ENCODE peak calls at places on chromosomes 13 and 19, in six cellular contexts. O is psoas muscle; T is CD8-positive, alpha-beta memory T cell; H is PC-9; M is tibial artery; A is trophoblast cell. G is an unnamed sample.

GRCh38 chr13:77599351-77599750 is 63.8 kb downstream of the SCEL start:
- DNase-seq in O (no peak), T (no peak), H (no peak), M (no peak), A (no peak), G (no peak)

GRCh38 chr13:111394211-111394922 is 73.9 kb downstream of the TEX29 start:
- DNase-seq in O (no peak), T (no peak), H (no peak), M (peak; percentile 51), A (no peak), G (no peak)

GRCh38 chr19:10764340-10764894 is 46.5 kb downstream of the DNM2 start:
- DNase-seq in O (no peak), T (no peak), H (no peak), M (no peak), A (no peak), G (no peak)

GRCh38 chr13:70237131-70237530 is 128.9 kb upstream of the KLHL1 start:
- DNase-seq in O (no peak), T (no peak), H (no peak), M (no peak), A (peak; percentile 22), G (no peak)

GRCh38 chr13:32824061-32824460 is 192.2 kb upstream of the KL start:
- DNase-seq in O (no peak), T (no peak), H (no peak), M (no peak), A (peak; percentile 44), G (no peak)

GRCh38 chr19:10701955-10702307 is 692 bp downstream of the QTRT1 start:
- DNase-seq in O (no peak), T (no peak), H (no peak), M (no peak), A (no peak), G (no peak)

GRCh38 chr13:39777527-39778061 is 122.1 kb downstream of the COG6 start:
- DNase-seq in O (no peak), T (no peak), H (peak; percentile 21), M (no peak), A (peak; percentile 92), G (no peak)

GRCh38 chr13:29479716-29480492 is 115.6 kb downstream of the SLC7A1 start:
- DNase-seq in O (no peak), T (no peak), H (no peak), M (no peak), A (peak; percentile 39), G (no peak)

GRCh38 chr19:56270676-56271075 is 1.9 kb upstream of the EDDM13 start:
- DNase-seq in O (no peak), T (no peak), H (no peak), M (no peak), A (peak; percentile 27), G (no peak)

GRCh38 chr13:93268327-93269028 is 41.9 kb downstream of the GPC6 start:
- DNase-seq in O (no peak), T (no peak), H (no peak), M (no peak), A (no peak), G (no peak)
- H3K4me1 ChIP-seq in O (no peaks in the 10 kb centered on the region), T (no peaks in the 10 kb centered on the region), H (no peaks in the 10 kb centered on the region), M (peaks cover 11% of the 10 kb centered on the region), A (no peaks in the 10 kb centered on the region), G (no peaks in the 10 kb centered on the region)

GRCh38 chr13:99948907-99949656 is 22.5 kb downstream of the ZIC5 start:
- DNase-seq in O (no peak), T (no peak), H (no peak), M (peak; percentile 9), A (no peak), G (no peak)
- H3K27ac ChIP-seq in O (no peak overlapping the region), T (no peak overlapping the region), H (no peak overlapping the region), M (no peak overlapping the region), A (no peak overlapping the region), G (no peak overlapping the region)

DNA sequence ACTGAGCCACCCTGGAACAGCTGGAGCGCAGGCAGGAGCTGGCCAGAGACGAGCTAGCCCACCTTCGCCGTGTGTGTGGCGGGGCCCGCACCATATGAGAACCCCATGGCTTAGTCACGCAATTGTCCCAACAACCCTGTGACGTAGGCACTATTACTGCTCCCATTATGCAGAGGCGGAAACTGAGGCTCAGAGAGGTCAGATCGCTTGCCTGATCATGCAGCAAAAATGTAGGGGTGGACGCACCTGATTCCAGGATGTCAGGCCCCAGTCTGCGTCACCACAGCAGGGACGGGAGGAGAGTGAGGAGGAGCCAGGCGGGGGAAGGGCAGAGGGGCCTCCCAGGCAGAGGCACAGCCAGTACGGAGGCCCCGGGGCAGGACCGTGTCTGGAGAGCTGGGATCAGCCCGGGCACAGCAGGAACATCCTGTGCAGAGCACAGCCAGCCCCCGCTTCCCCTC is 16.8 kb downstream of the PIP5K1C start:
- DNase-seq in O (no peak), T (no peak), H (no peak), M (no peak), A (peak; percentile 96), G (no peak)
- H3K4me1 ChIP-seq in O (no peaks in the 10 kb centered on the region), T (peaks cover 14% of the 10 kb centered on the region), H (no peaks in the 10 kb centered on the region), M (peaks cover 69% of the 10 kb centered on the region), A (peaks cover 23% of the 10 kb centered on the region), G (peaks cover 31% of the 10 kb centered on the region)

GRCh38 chr19:6062961-6063575 is 47.2 kb downstream of the RFX2 start:
- DNase-seq in O (no peak), T (no peak), H (no peak), M (peak; percentile 59), A (no peak), G (peak; percentile 53)
- H3K27ac ChIP-seq in O (peak overlapping the region; percentile 58), T (no peak overlapping the region), H (no peak overlapping the region), M (peak overlapping the region; percentile 83), A (no peak overlapping the region), G (peak overlapping the region; percentile 91)

DNA sequence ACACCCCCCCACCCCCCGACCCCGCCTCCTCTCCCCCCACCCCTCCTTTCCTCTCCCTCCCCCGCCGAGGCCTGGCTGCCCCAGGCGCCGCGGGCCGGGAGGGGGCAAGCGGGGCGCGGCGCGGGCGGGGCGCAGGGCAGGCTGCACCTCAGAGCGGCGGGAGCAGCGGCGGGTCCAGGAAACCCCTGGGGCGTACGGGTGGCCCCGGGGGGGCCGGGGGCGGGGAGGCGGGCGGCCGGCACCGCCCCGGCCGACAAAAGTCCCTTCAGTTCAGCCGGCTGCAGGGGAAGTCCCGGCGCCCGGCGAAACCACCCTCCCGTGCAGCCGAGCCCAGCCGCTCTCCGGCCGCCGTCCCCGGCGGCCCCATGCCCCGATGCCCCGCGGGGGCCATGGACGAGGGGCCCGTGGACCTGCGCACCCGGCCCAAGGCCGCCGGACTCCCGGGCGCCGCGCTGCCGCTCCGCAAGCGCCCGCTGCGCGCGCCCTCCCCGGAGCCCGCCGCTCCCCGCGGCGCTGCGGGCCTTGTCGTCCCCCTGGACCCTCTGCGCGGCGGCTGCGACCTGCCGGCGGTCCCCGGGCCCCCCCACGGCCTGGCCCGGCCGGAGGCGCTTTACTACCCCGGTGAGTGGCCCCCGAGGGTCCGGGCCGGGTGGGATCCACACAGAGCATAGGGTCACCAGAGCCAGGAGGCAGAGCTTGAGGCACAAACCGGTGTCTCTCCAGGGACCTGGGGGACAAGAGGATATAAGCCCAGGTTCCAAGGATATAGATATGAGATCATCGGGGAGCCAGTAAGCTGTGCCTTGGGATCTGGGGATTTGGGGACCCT is at the start of gene BCL3:
- DNase-seq in O (peak; percentile 84), T (peak; percentile 74), H (peak; percentile 88), M (peak; percentile 85), A (peak; percentile 53), G (no peak)
- H3K4me1 ChIP-seq in O (peaks cover 42% of the 10 kb centered on the region), T (peaks cover 46% of the 10 kb centered on the region), H (peaks cover 65% of the 10 kb centered on the region), M (peaks cover 77% of the 10 kb centered on the region), A (peaks cover 9% of the 10 kb centered on the region), G (peaks cover 86% of the 10 kb centered on the region)

GRCh38 chr19:33194527-33194883 is 375 bp downstream of the LRP3 start:
- DNase-seq in O (no peak), T (no peak), H (no peak), M (no peak), A (peak; percentile 18), G (no peak)

GRCh38 chr19:33194884-33195710 is 967 bp downstream of the LRP3 start:
- DNase-seq in O (peak; percentile 56), T (no peak), H (no peak), M (no peak), A (peak; percentile 18), G (no peak)

GRCh38 chr19:33193864-33194362 is at the start of gene LRP3:
- DNase-seq in O (peak; percentile 54), T (no peak), H (no peak), M (no peak), A (peak; percentile 19), G (no peak)

GRCh38 chr19:33192010-33192409 is 2.1 kb upstream of the LRP3 start:
- DNase-seq in O (no peak), T (no peak), H (no peak), M (peak; percentile 57), A (no peak), G (no peak)

DNA sequence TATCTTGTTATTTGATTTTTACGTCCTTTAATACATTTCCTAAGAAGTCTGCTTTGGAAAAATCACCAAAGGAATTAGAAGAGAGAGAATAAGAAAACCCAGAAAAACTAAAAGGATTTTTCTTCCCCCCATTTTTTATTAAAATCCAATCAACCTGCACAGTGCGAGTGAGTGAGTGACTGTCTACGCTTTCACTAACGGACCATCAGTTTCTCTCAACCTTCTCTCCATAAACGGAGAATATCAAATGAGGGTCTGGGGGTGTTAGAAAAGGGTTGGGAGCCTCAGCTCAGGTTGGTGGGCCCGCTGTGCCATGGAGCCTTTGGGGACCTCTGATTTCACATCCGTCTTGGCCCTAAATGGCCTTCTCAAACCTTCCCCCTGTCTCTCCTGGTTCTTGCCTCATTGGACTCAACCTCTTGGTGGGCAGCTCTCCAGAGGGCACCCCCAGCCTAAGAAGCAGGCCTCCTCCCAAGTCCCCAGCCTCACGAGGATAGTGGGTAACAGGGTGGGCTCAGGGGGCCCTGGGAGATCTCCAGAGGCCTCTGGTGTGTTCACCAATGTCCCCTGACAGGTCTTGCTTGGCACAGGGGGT is 764 bp upstream of the LRP3 start:
- DNase-seq in O (no peak), T (no peak), H (no peak), M (no peak), A (no peak), G (no peak)
- H3K27ac ChIP-seq in O (no peak overlapping the region), T (no peak overlapping the region), H (no peak overlapping the region), M (no peak overlapping the region), A (no peak overlapping the region), G (no peak overlapping the region)

GRCh38 chr19:18230941-18231734 is 4.9 kb upstream of the PDE4C start:
- DNase-seq in O (no peak), T (no peak), H (no peak), M (no peak), A (no peak), G (no peak)
- H3K4me1 ChIP-seq in O (peaks cover 17% of the 10 kb centered on the region), T (peaks cover under 1% of the 10 kb centered on the region), H (peaks cover 5% of the 10 kb centered on the region), M (peaks cover 32% of the 10 kb centered on the region), A (peaks cover 3% of the 10 kb centered on the region), G (peaks cover 28% of the 10 kb centered on the region)

DNA sequence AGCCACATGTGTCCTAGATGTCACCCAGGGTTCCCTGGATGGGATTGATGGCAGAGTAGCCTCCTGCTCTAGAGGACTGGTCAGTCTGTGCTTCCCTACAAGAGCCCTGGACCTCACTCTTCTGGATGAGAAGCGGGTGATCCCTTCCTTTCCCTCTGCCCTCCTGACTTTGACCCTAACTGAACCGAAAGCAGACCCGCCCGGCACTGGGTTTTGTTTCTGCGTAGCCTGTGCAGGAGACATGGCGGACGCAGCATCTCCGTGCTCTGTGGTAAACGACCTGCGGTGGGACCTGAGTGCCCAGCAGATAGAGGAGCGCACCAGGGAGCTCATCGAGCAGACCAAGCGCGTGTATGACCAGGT is 4.9 kb downstream of the THOP1 start:
- DNase-seq in O (no peak), T (no peak), H (no peak), M (no peak), A (no peak), G (no peak)
- H3K27ac ChIP-seq in O (no peak overlapping the region), T (no peak overlapping the region), H (no peak overlapping the region), M (no peak overlapping the region), A (no peak overlapping the region), G (no peak overlapping the region)

G was measured in right atrium auricular region.